ENCODE peak calls at places on chromosomes 1 and 21, in ten cellular contexts. R, K, F, T, I, B, P, W, D and M are unnamed samples.

GRCh38 chr1:15326691-15327530 is 79.9 kb downstream of the FHAD1 start:
- DNase-seq in K (no peak), T (no peak), R (peak; percentile 81), B (no peak), W (no peak), I (no peak), F (peak; percentile 79), P (peak; percentile 41), D (no peak), M (no peak)

GRCh38 chr1:230122361-230123279 is 55.6 kb downstream of the GALNT2 start:
- DNase-seq in K (no peak), D (no peak), T (no peak), R (no peak), B (peak; percentile 89), I (no peak), P (no peak), W (no peak), F (no peak), M (no peak)

GRCh38 chr1:185059950-185060571 is 14.7 kb downstream of the RNF2 start:
- DNase-seq in D (no peak), R (no peak), T (no peak), B (no peak), K (no peak), I (no peak), P (no peak), F (no peak), W (no peak), M (no peak)

GRCh38 chr1:177411371-177411770 is 240.6 kb downstream of the BRINP2 start:
- DNase-seq in P (no peak), T (no peak), R (no peak), F (no peak), I (no peak), K (no peak), W (no peak), D (no peak), B (no peak), M (no peak)

GRCh38 chr1:3501856-3502665 is 47.6 kb downstream of the ARHGEF16 start:
- DNase-seq in I (no peak), F (peak; percentile 60), D (peak; percentile 29), P (peak; percentile 97), B (peak; percentile 28), W (peak; percentile 42), T (peak; percentile 50), K (peak; percentile 81), R (no peak), M (peak; percentile 82)

GRCh38 chr1:169514566-169515270 is 29.0 kb upstream of the SLC19A2 start:
- DNase-seq in R (no peak), B (no peak), P (no peak), W (no peak), F (peak; percentile 10), K (no peak), T (no peak), I (no peak), D (no peak), M (no peak)

GRCh38 chr1:36165145-36165544 is 9.2 kb downstream of the MAP7D1 start:
- DNase-seq in W (no peak), I (no peak), K (no peak), B (no peak), R (no peak), F (no peak), T (no peak), P (no peak), D (no peak), M (no peak)

GRCh38 chr1:175176246-175176645 is 16.3 kb downstream of the KIAA0040 start:
- DNase-seq in K (no peak), T (no peak), R (no peak), I (no peak), D (no peak), B (peak; percentile 34), W (no peak), P (no peak), F (no peak), M (no peak)

GRCh38 chr1:13732971-13733667 is 33.1 kb downstream of the PRDM2 start:
- DNase-seq in D (no peak), R (no peak), T (no peak), W (no peak), F (peak; percentile 42), B (no peak), P (no peak), I (peak; percentile 14), K (no peak), M (no peak)

GRCh38 chr1:119659628-119660027 is 11.6 kb upstream of the ZNF697 start:
- DNase-seq in B (no peak), K (no peak), T (no peak), P (no peak), F (no peak), R (no peak), D (peak; percentile 28), I (no peak), W (no peak), M (no peak)

GRCh38 chr1:182110635-182111034 is 49.1 kb upstream of the ZNF648 start:
- DNase-seq in K (no peak), I (no peak), T (no peak), B (no peak), R (no peak), F (no peak), W (no peak), D (no peak), P (no peak), M (no peak)
- TF ChIP-seq CTCF in K (no peak), I (no peak), T (no peak), B (no peak), R (no peak), F (no peak), W (no peak), D (no peak), P (no peak), M (no peak)

DNA sequence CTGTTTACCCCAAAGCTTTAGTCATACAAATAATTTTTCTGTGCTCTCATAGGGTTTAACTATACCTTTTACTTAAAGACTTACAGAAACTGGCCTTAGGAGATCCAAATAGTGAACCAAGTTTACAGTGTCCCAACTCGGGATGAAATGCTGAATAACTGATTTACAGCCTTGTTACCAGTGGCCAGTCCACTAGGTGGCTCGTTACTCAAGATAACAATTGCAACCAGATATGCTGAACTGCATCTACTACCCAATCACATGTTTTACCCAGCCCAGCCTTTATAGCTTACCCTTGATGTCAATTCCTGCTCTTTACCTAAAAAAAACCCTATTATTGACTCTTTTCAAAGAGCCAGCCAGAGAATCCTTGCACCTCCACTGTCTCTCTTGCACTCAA is 1148.8 kb upstream of the ADGRL4 start:
- DNase-seq in T (no peak), D (no peak), W (no peak), P (no peak), B (no peak), K (no peak), I (no peak), F (no peak), R (no peak), M (no peak)
- TF ChIP-seq CTCF in T (no peak), D (no peak), W (no peak), P (no peak), B (peak; percentile 44), K (no peak), I (no peak), F (peak; percentile 25), R (no peak), M (no peak)

GRCh38 chr1:55474168-55474786 is 259.1 kb upstream of the USP24 start:
- DNase-seq in W (no peak), F (no peak), K (no peak), I (no peak), T (no peak), R (no peak), D (no peak), P (no peak), B (peak; percentile 59), M (no peak)

GRCh38 chr1:55468438-55468837 is 253.3 kb upstream of the USP24 start:
- DNase-seq in P (peak; percentile 14), I (no peak), T (no peak), B (no peak), D (no peak), R (peak; percentile 69), K (no peak), W (no peak), F (no peak), M (no peak)

GRCh38 chr1:55476445-55477015 is 261.4 kb upstream of the USP24 start:
- DNase-seq in R (no peak), K (no peak), D (no peak), T (no peak), I (no peak), P (no peak), B (no peak), W (no peak), F (no peak), M (no peak)

GRCh38 chr1:55472115-55472514 is 257.0 kb upstream of the USP24 start:
- DNase-seq in P (no peak), T (no peak), R (no peak), I (no peak), W (no peak), D (no peak), F (no peak), K (no peak), B (no peak), M (no peak)

GRCh38 chr1:55472784-55473183 is 257.6 kb upstream of the USP24 start:
- DNase-seq in D (no peak), W (no peak), T (no peak), R (no peak), I (no peak), F (no peak), B (peak; percentile 39), P (no peak), K (no peak), M (no peak)
- TF ChIP-seq CTCF in D (no peak), W (no peak), T (no peak), R (no peak), I (no peak), F (no peak), B (no peak), P (no peak), K (no peak), M (no peak)

GRCh38 chr1:10692401-10693021 is 103.9 kb downstream of the CASZ1 start:
- DNase-seq in D (peak; percentile 76), F (no peak), K (no peak), B (no peak), P (peak; percentile 59), R (no peak), I (peak; percentile 53), W (no peak), T (peak; percentile 61), M (peak; percentile 83)
- TF ChIP-seq CTCF in D (peak; percentile 61), F (peak; percentile 23), K (peak; percentile 22), B (peak; percentile 66), P (peak; percentile 24), R (peak; percentile 43), I (peak; percentile 47), W (peak; percentile 25), T (peak; percentile 46), M (peak; percentile 70)

GRCh38 chr21:45336870-45337269 is 49.2 kb upstream of the POFUT2 start:
- DNase-seq in W (no peak), T (no peak), P (no peak), D (no peak), B (no peak), I (no peak), K (no peak), F (no peak), R (no peak), M (no peak)
- TF ChIP-seq CTCF in W (no peak), T (no peak), P (no peak), D (no peak), B (no peak), I (no peak), K (no peak), F (no peak), R (no peak), M (no peak)